ENCODE peak calls at places on chromosome 1, in ten cellular contexts. One of them, this sample, is unnamed. For H3K4me1, the result is how much of the 10 kb centered on the place peaks cover.

GRCh38 chr1:52518962-52519361 is 33.9 kb downstream of the TUT4 start:
- DNase-seq in tibial nerve: no peak
- DNase-seq in transverse colon: no peak
- DNase-seq in stomach: no peak
- DNase-seq in A549: no peak
- DNase-seq in GM12878: no peak
- DNase-seq in sigmoid colon: no peak
- DNase-seq in SK-N-SH: no peak
- DNase-seq in HepG2: no peak
- DNase-seq in ovary: no peak
- DNase-seq in this sample: no peak

GRCh38 chr1:155254714-155255242 is 505 bp downstream of the ENTREP3 start:
- DNase-seq in tibial nerve: no peak
- DNase-seq in transverse colon: peak
- DNase-seq in stomach: no peak
- DNase-seq in A549: no peak
- DNase-seq in GM12878: no peak
- DNase-seq in sigmoid colon: peak
- DNase-seq in SK-N-SH: peak
- DNase-seq in HepG2: no peak
- DNase-seq in ovary: peak
- DNase-seq in this sample: peak

GRCh38 chr1:22250724-22251123 is 107.8 kb upstream of the WNT4 start:
- DNase-seq in tibial nerve: no peak
- DNase-seq in transverse colon: peak
- DNase-seq in stomach: no peak
- DNase-seq in A549: no peak
- DNase-seq in GM12878: no peak
- DNase-seq in sigmoid colon: no peak
- DNase-seq in SK-N-SH: no peak
- DNase-seq in HepG2: no peak
- DNase-seq in ovary: no peak
- DNase-seq in this sample: no peak

GRCh38 chr1:53934170-53934765 is 11.2 kb downstream of the IFT25 start:
- DNase-seq in tibial nerve: no peak
- DNase-seq in transverse colon: no peak
- DNase-seq in stomach: no peak
- DNase-seq in A549: no peak
- DNase-seq in GM12878: no peak
- DNase-seq in sigmoid colon: no peak
- DNase-seq in SK-N-SH: no peak
- DNase-seq in HepG2: no peak
- DNase-seq in ovary: no peak
- DNase-seq in this sample: no peak

GRCh38 chr1:17658837-17659236 is 96.3 kb upstream of the ACTL8 start:
- DNase-seq in tibial nerve: no peak
- DNase-seq in transverse colon: peak
- DNase-seq in stomach: no peak
- DNase-seq in A549: no peak
- DNase-seq in GM12878: no peak
- DNase-seq in sigmoid colon: no peak
- DNase-seq in SK-N-SH: no peak
- DNase-seq in HepG2: no peak
- DNase-seq in ovary: no peak
- DNase-seq in this sample: no peak

GRCh38 chr1:245205864-245206263 is 51.1 kb downstream of the KIF26B start:
- DNase-seq in tibial nerve: no peak
- DNase-seq in transverse colon: no peak
- DNase-seq in stomach: no peak
- DNase-seq in A549: no peak
- DNase-seq in GM12878: no peak
- DNase-seq in sigmoid colon: no peak
- DNase-seq in SK-N-SH: no peak
- DNase-seq in HepG2: no peak
- DNase-seq in ovary: no peak
- DNase-seq in this sample: no peak

GRCh38 chr1:30446508-30446907 is 276.9 kb downstream of the MATN1 start:
- DNase-seq in tibial nerve: no peak
- DNase-seq in transverse colon: no peak
- DNase-seq in stomach: no peak
- DNase-seq in A549: no peak
- DNase-seq in GM12878: no peak
- DNase-seq in sigmoid colon: no peak
- DNase-seq in SK-N-SH: no peak
- DNase-seq in HepG2: no peak
- DNase-seq in ovary: no peak
- DNase-seq in this sample: no peak

GRCh38 chr1:34147301-34147700 is 17.7 kb downstream of the CSMD2 start:
- DNase-seq in tibial nerve: no peak
- DNase-seq in transverse colon: no peak
- DNase-seq in stomach: no peak
- DNase-seq in A549: no peak
- DNase-seq in GM12878: no peak
- DNase-seq in sigmoid colon: no peak
- DNase-seq in SK-N-SH: no peak
- DNase-seq in HepG2: no peak
- DNase-seq in ovary: no peak
- DNase-seq in this sample: no peak

GRCh38 chr1:41592451-41593125 is 108.1 kb upstream of the EDN2 start:
- DNase-seq in tibial nerve: no peak
- DNase-seq in transverse colon: no peak
- DNase-seq in stomach: peak
- DNase-seq in A549: no peak
- DNase-seq in GM12878: no peak
- DNase-seq in sigmoid colon: no peak
- DNase-seq in SK-N-SH: no peak
- DNase-seq in HepG2: no peak
- DNase-seq in ovary: no peak
- DNase-seq in this sample: no peak

GRCh38 chr1:25549273-25550154 is 6.1 kb downstream of the LDLRAP1 start:
- DNase-seq in tibial nerve: no peak
- DNase-seq in transverse colon: peak
- DNase-seq in stomach: peak
- DNase-seq in A549: no peak
- DNase-seq in GM12878: peak
- DNase-seq in sigmoid colon: peak
- DNase-seq in SK-N-SH: no peak
- DNase-seq in HepG2: peak
- DNase-seq in ovary: no peak
- DNase-seq in this sample: no peak

GRCh38 chr1:3152143-3152542 is 83.1 kb downstream of the PRDM16 start:
- DNase-seq in tibial nerve: no peak
- DNase-seq in transverse colon: no peak
- DNase-seq in stomach: no peak
- DNase-seq in A549: no peak
- DNase-seq in GM12878: no peak
- DNase-seq in sigmoid colon: no peak
- DNase-seq in SK-N-SH: no peak
- DNase-seq in HepG2: no peak
- DNase-seq in ovary: no peak
- DNase-seq in this sample: no peak
- H3K4me1 ChIP-seq in tibial nerve: under half
- H3K4me1 ChIP-seq in transverse colon: under half
- H3K4me1 ChIP-seq in stomach: under half
- H3K4me1 ChIP-seq in A549: under half
- H3K4me1 ChIP-seq in GM12878: under half
- H3K4me1 ChIP-seq in sigmoid colon: under half
- H3K4me1 ChIP-seq in SK-N-SH: under half
- H3K4me1 ChIP-seq in HepG2: under half
- H3K4me1 ChIP-seq in ovary: under half
- H3K4me1 ChIP-seq in this sample: under half

GRCh38 chr1:12165342-12165741 is 1.4 kb upstream of the TNFRSF1B start:
- DNase-seq in tibial nerve: no peak
- DNase-seq in transverse colon: no peak
- DNase-seq in stomach: no peak
- DNase-seq in A549: no peak
- DNase-seq in GM12878: no peak
- DNase-seq in sigmoid colon: no peak
- DNase-seq in SK-N-SH: no peak
- DNase-seq in HepG2: no peak
- DNase-seq in ovary: no peak
- DNase-seq in this sample: no peak

GRCh38 chr1:12168451-12169160 is 1.8 kb downstream of the TNFRSF1B start:
- DNase-seq in tibial nerve: no peak
- DNase-seq in transverse colon: no peak
- DNase-seq in stomach: no peak
- DNase-seq in A549: no peak
- DNase-seq in GM12878: no peak
- DNase-seq in sigmoid colon: no peak
- DNase-seq in SK-N-SH: no peak
- DNase-seq in HepG2: no peak
- DNase-seq in ovary: no peak
- DNase-seq in this sample: no peak

GRCh38 chr1:12167493-12168429 is 970 bp downstream of the TNFRSF1B start:
- DNase-seq in tibial nerve: no peak
- DNase-seq in transverse colon: no peak
- DNase-seq in stomach: no peak
- DNase-seq in A549: no peak
- DNase-seq in GM12878: no peak
- DNase-seq in sigmoid colon: no peak
- DNase-seq in SK-N-SH: no peak
- DNase-seq in HepG2: no peak
- DNase-seq in ovary: no peak
- DNase-seq in this sample: no peak

GRCh38 chr1:12169442-12170135 is 2.8 kb downstream of the TNFRSF1B start:
- DNase-seq in tibial nerve: no peak
- DNase-seq in transverse colon: no peak
- DNase-seq in stomach: no peak
- DNase-seq in A549: no peak
- DNase-seq in GM12878: no peak
- DNase-seq in sigmoid colon: no peak
- DNase-seq in SK-N-SH: no peak
- DNase-seq in HepG2: no peak
- DNase-seq in ovary: no peak
- DNase-seq in this sample: no peak

DNA sequence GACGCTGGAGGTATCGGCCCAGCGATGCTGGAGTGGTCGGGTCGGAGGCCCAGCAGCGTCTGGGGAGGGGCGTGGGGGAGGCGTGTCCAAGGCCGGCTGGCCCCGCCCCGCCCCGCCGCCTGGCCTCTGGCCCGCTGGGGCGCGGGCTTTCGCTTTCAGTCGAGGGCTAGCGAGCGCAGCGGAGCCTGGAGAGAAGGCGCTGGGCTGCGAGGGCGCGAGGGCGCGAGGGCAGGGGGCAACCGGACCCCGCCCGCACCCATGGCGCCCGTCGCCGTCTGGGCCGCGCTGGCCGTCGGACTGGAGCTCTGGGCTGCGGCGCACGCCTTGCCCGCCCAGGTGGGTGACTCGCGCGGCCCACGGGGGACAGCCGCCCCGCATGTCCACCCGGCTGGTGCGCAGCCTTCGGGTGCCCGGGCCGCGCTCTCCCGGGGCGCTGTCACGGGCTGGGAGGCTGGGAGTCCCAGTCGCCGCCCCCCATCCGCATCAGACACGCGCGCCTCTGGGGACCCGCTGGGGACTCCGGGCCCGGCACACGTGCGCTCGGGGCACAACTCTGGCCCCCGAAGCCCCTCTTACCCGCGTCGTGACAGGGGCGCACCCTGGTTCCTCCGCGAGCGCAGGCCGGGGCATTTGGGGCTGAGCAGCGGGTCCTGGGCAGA is at the start of gene TNFRSF1B:
- DNase-seq in tibial nerve: peak
- DNase-seq in transverse colon: peak
- DNase-seq in stomach: peak
- DNase-seq in A549: peak
- DNase-seq in GM12878: no peak
- DNase-seq in sigmoid colon: peak
- DNase-seq in SK-N-SH: peak
- DNase-seq in HepG2: no peak
- DNase-seq in ovary: peak
- DNase-seq in this sample: no peak
- TF ChIP-seq EP300 in tibial nerve: peak
- TF ChIP-seq EP300 in transverse colon: no peak
- TF ChIP-seq EP300 in stomach: no peak
- TF ChIP-seq EP300 in A549: no peak
- TF ChIP-seq EP300 in GM12878: no peak
- TF ChIP-seq EP300 in sigmoid colon: no peak
- TF ChIP-seq EP300 in SK-N-SH: no peak
- TF ChIP-seq EP300 in HepG2: no peak
- TF ChIP-seq EP300 in ovary: no peak
- TF ChIP-seq EP300 in this sample: no peak

DNA sequence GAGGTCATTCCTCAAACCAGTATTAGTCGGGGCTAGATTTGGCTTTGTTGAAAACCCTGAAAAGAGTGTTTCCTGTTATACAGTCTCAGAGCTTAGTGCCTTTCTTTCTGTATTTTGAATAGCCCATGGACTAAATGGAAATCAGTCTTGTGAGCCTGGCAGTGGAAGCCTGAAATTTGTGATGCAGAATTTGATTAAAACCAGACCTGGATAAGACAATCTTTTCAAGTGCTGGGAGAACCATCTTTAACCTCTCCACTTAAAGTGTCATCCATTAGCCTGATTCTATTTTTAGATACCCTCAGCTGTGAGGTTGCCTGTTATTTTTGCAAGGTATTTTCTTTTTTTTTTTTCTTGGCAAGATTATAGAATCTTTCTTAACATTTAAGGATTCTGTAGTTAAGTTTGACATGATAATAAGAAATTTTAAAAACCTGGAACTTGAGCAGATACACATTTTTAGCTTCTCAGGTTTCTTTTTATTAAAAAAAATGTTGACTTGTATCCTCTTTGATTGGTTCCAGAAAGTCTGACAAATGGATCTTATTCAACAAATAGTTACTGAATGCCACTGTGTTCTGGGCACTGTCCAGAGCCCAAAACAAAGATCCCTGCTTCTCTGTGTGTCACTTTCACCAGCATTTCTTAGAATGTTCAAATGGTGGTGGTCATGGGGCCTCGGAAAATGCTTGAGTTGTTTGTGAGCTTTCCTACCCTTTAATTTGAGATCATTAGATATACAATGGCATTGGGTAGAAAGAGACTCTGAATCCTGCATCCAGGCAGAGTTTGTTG is 19.7 kb downstream of the ACTN2 start:
- DNase-seq in tibial nerve: no peak
- DNase-seq in transverse colon: no peak
- DNase-seq in stomach: no peak
- DNase-seq in A549: no peak
- DNase-seq in GM12878: no peak
- DNase-seq in sigmoid colon: no peak
- DNase-seq in SK-N-SH: peak
- DNase-seq in HepG2: no peak
- DNase-seq in ovary: no peak
- DNase-seq in this sample: no peak
- H3K27ac ChIP-seq in tibial nerve: no peak
- H3K27ac ChIP-seq in transverse colon: no peak
- H3K27ac ChIP-seq in stomach: no peak
- H3K27ac ChIP-seq in A549: no peak
- H3K27ac ChIP-seq in GM12878: no peak
- H3K27ac ChIP-seq in sigmoid colon: no peak
- H3K27ac ChIP-seq in SK-N-SH: no peak
- H3K27ac ChIP-seq in HepG2: no peak
- H3K27ac ChIP-seq in ovary: no peak
- H3K27ac ChIP-seq in this sample: no peak

DNA sequence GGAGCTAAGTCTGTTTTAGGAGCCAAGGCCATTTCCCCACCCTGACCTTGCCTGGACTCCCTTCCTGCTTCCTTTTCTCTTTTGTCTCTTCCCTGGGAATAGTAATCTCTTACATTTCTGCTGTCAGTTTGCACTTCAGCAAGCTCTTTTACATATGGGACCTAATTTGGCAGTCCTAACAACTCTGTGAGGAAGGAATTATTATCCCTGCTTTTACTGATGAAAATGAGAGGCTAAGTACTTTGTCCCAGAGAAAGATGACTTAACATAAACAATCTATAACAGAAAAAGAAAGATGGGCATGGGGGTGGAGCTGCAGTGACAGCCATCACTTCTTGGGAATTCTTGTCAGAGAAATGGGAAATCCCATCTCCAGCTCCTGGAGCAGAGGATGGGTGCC is 13.9 kb downstream of the OPTC start:
- DNase-seq in tibial nerve: no peak
- DNase-seq in transverse colon: no peak
- DNase-seq in stomach: no peak
- DNase-seq in A549: no peak
- DNase-seq in GM12878: no peak
- DNase-seq in sigmoid colon: no peak
- DNase-seq in SK-N-SH: no peak
- DNase-seq in HepG2: no peak
- DNase-seq in ovary: no peak
- DNase-seq in this sample: no peak
- H3K4me1 ChIP-seq in tibial nerve: under half
- H3K4me1 ChIP-seq in transverse colon: under half
- H3K4me1 ChIP-seq in stomach: under half
- H3K4me1 ChIP-seq in A549: under half
- H3K4me1 ChIP-seq in GM12878: under half
- H3K4me1 ChIP-seq in sigmoid colon: half or more
- H3K4me1 ChIP-seq in SK-N-SH: under half
- H3K4me1 ChIP-seq in HepG2: under half
- H3K4me1 ChIP-seq in ovary: under half
- H3K4me1 ChIP-seq in this sample: under half